ENCODE peak calls at places on chromosome 7, in five cellular contexts. S is AG09309, E is epithelial cell of esophagus, N is AG10803, K is transverse colon. U is an unnamed sample.

GRCh38 chr7:55558962-55559920 is 13.1 kb downstream of the VOPP1 start:
- DNase-seq in S (no peak), E (no peak), N (no peak), K (no peak), U (no peak)

GRCh38 chr7:712601-713457 is 13.7 kb upstream of the DNAAF5 start:
- DNase-seq in S (no peak), E (no peak), N (no peak), K (no peak), U (no peak)

GRCh38 chr7:173120-173918 is 19.1 kb upstream of the FAM20C start:
- DNase-seq in S (no peak), E (no peak), N (no peak), K (no peak), U (no peak)

GRCh38 chr7:98399903-98400537 is 870 bp downstream of the BAIAP2L1 start:
- DNase-seq in S (no peak), E (peak), N (peak), K (no peak), U (no peak)

GRCh38 chr7:319267-319661 is 29.3 kb downstream of the FOXL3 start:
- DNase-seq in S (no peak), E (no peak), N (no peak), K (no peak), U (no peak)

GRCh38 chr7:144038887-144039286 is 9.9 kb upstream of the OR2A5 start:
- DNase-seq in S (no peak), E (no peak), N (no peak), K (no peak), U (no peak)

GRCh38 chr7:143456992-143457793 is 13.9 kb downstream of the TAS2R60 start:
- DNase-seq in S (no peak), E (peak), N (peak), K (no peak), U (peak)

GRCh38 chr7:15977663-15978062 is 291.2 kb upstream of the MEOX2 start:
- DNase-seq in S (peak), E (peak), N (peak), K (no peak), U (peak)

GRCh38 chr7:123209786-123210185 is 10.0 kb upstream of the SLC13A1 start:
- DNase-seq in S (no peak), E (peak), N (no peak), K (peak), U (no peak)

DNA sequence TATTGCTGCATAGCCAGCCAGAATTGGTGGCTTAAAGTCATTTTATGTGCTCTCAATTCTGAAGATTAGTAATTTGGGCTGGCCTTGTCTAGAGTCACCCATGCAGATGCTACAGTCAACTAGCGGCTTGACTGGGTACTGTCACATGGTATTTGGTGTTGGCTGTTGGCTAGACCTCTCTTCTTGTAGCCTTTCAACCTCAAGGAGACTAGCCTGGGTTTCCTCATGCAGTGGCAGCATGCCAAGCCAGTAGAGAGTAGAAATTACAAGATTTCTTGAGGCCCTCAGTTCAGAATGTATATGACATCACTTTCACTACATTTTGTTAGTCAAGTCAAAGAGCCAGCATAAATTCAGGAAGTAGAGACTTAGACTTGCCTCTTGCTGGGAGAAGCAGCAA is 3.7 kb upstream of the ZNF800 start:
- DNase-seq in S (no peak), E (peak), N (no peak), K (no peak), U (no peak)
- TF ChIP-seq CTCF in S (no peak), E (peak), N (peak), K (no peak), U (no peak)

GRCh38 chr7:64905547-64905946 is 2.5 kb downstream of the ZNF273 start:
- DNase-seq in S (no peak), E (no peak), N (no peak), K (no peak), U (no peak)
- H3K4me3 ChIP-seq in S (no peak), E (no peak), N (no peak), K (no peak), U (no peak)

DNA sequence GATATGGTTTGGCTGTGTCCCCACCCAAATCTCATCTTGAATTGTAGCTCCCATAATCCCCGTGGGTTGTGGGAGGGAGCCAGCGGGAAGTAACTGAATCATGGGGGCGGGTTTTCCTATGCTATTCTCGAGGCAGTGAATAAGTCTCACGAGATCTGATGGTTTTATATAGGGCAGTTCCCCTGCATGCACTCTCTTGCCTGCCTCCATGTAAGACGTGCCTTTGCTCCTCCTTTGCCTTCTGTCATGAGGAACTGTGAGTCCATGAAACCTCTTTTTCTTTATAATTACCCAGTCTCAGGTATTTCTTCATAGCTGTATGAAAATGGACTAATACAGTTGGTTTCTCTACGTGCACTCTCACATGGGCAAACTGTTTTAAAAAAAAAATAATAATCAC is 207.7 kb downstream of the SLC25A13 start:
- DNase-seq in S (no peak), E (no peak), N (no peak), K (no peak), U (no peak)
- TF ChIP-seq CTCF in S (no peak), E (no peak), N (no peak), K (no peak), U (no peak)

DNA sequence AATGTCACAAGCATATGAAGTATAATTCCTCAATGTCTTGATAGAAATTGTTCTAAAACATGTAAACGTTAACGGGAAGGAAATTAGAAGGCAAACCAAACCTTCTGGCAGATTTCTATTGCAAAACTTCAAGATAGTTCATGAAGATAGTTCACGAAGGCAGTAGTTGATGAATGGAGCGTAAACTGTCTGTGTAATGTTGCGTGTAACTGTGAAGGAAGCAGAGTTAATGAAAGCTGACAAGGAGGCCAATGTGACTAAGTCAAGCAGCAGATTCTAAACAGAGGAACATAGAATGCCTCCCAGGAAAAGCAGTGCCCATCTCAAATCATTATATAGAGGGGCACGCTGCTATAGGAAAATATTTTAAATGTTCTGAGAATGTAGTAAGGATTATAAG is 659.7 kb upstream of the IGFBP3 start:
- DNase-seq in S (no peak), E (no peak), N (peak), K (no peak), U (no peak)
- H3K4me3 ChIP-seq in S (no peak), E (no peak), N (no peak), K (no peak), U (no peak)

GRCh38 chr7:38908759-38909335 is at the start of gene VPS41:
- DNase-seq in S (peak), E (peak), N (peak), K (peak), U (peak)
- TF ChIP-seq CTCF in S (no peak), E (no peak), N (no peak), K (no peak), U (no peak)

GRCh38 chr7:72335561-72336381 is 76.4 kb downstream of the CALN1 start:
- DNase-seq in S (no peak), E (no peak), N (no peak), K (no peak), U (no peak)

GRCh38 chr7:72336382-72336886 is 75.7 kb downstream of the CALN1 start:
- DNase-seq in S (no peak), E (no peak), N (no peak), K (no peak), U (no peak)

GRCh38 chr7:72334733-72335132 is 77.4 kb downstream of the CALN1 start:
- DNase-seq in S (no peak), E (no peak), N (no peak), K (no peak), U (no peak)

GRCh38 chr7:72337822-72338167 is 74.3 kb downstream of the CALN1 start:
- DNase-seq in S (no peak), E (no peak), N (no peak), K (no peak), U (no peak)

DNA sequence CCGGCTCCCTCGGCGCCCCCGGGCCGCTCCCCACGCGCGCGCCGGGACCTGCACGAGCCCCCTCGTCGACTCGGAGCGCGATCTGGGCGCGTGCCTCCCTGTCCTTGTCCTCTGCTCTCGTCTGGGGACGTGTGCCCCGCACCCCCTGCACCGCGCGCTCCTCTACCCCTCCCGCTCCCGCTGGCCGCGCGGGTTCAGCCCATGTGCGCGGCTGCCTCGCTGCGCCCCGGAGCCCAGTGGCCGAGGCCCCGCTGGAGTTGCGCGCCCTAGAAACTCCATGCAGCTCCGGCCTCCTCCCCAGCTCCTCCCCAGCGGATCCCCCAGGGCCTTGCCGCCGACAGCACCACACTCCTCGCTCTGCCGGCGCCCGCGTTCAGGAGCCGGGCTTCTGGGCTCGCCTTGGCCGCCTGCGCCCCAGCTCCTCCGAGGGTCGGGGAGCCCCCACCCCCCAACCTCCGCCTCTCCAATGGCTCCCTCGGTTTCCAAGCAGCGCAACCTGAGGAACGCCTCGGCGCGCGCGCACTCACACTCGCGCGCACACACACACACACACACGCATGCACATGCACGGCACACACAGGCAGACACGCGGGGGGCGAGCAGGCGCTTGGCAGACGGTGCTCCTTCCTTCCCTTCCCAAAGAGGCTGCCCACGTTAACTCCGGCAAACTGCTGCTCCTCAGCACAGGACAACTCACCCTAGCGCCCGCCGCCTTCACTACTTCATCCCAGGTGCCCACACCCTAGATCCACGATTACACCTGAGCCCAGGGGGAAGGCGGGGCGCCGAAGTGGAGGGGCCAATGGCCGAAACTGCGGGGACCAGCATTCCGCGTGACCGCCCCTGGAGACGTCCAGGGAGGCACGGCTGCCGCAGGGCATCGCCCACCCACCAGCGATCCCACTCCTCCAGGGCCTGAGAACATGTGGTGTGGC is 75.0 kb downstream of the CALN1 start:
- DNase-seq in S (no peak), E (no peak), N (no peak), K (no peak), U (no peak)
- H3K4me3 ChIP-seq in S (no peak), E (no peak), N (no peak), K (no peak), U (no peak)

GRCh38 chr7:101017099-101017777 is 2.6 kb upstream of the MUC17 start:
- DNase-seq in S (peak), E (peak), N (peak), K (peak), U (peak)

GRCh38 chr7:101023839-101024238 is 4.0 kb downstream of the MUC17 start:
- DNase-seq in S (no peak), E (no peak), N (no peak), K (no peak), U (no peak)

GRCh38 chr7:101020444-101020843 is 563 bp downstream of the MUC17 start:
- DNase-seq in S (no peak), E (no peak), N (no peak), K (no peak), U (no peak)

GRCh38 chr7:101018271-101019167 is 1.4 kb upstream of the MUC17 start:
- DNase-seq in S (no peak), E (no peak), N (no peak), K (no peak), U (no peak)

DNA sequence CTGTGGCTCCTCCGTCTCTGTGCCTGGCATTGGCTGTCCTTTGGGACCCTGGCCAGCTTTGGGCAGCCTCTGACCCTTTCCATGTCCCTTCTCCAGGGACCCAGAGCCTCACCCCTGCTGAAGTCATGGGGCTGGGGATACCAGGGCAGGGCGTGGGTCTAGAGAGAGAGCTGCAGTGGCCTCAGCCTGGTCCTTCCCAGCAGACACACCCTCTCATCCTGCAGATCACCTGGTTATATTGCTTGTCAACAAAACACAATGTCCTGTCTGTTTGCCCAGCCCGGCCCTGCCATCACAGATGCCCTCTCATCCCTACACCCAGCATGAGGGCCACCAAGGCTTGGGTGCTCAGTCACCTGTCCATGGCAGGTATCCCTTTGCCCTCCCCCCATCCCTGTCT is 1.8 kb downstream of the MUC17 start:
- DNase-seq in S (no peak), E (no peak), N (no peak), K (peak), U (no peak)
- TF ChIP-seq CTCF in S (no peak), E (no peak), N (no peak), K (no peak), U (no peak)

GRCh38 chr7:27116962-27117686 is 13.4 kb downstream of the HOXA4 start:
- DNase-seq in S (no peak), E (no peak), N (no peak), K (no peak), U (no peak)

GRCh38 chr7:27117687-27118491 is 12.7 kb downstream of the HOXA4 start:
- DNase-seq in S (no peak), E (no peak), N (no peak), K (no peak), U (no peak)

GRCh38 chr7:27116521-27116946 is 14.0 kb downstream of the HOXA4 start:
- DNase-seq in S (no peak), E (no peak), N (no peak), K (no peak), U (no peak)

GRCh38 chr7:27119412-27119911 is 11.1 kb downstream of the HOXA4 start:
- DNase-seq in S (no peak), E (no peak), N (no peak), K (no peak), U (no peak)

GRCh38 chr7:27118580-27118979 is 12.0 kb downstream of the HOXA4 start:
- DNase-seq in S (no peak), E (no peak), N (no peak), K (no peak), U (no peak)
- H3K4me3 ChIP-seq in S (no peak), E (no peak), N (no peak), K (no peak), U (no peak)